ENCODE peak calls at places on chromosomes 2 and 18, in four cellular contexts. One of them, this sample, is unnamed.

GRCh38 chr2:209314641-209315040 is 109.2 kb upstream of the MAP2 start:
- DNase-seq in IMR-90: no peak
- DNase-seq in K562: no peak
- DNase-seq in GM12878: no peak
- DNase-seq in this sample: no peak

GRCh38 chr2:175690113-175690716 is 311.9 kb downstream of the LNPK start:
- DNase-seq in IMR-90: peak; percentile 78
- DNase-seq in K562: peak; percentile 60
- DNase-seq in GM12878: peak; percentile 4
- DNase-seq in this sample: peak; percentile 67

GRCh38 chr2:54755641-54756326 is 32.3 kb downstream of the EML6 start:
- DNase-seq in IMR-90: no peak
- DNase-seq in K562: no peak
- DNase-seq in GM12878: peak; percentile 23
- DNase-seq in this sample: no peak

GRCh38 chr2:237509905-237510304 is 22.9 kb downstream of the MLPH start:
- DNase-seq in IMR-90: no peak
- DNase-seq in K562: no peak
- DNase-seq in GM12878: no peak
- DNase-seq in this sample: no peak

GRCh38 chr18:43277164-43277600 is at the start of gene SYT4:
- DNase-seq in IMR-90: peak; percentile 7
- DNase-seq in K562: no peak
- DNase-seq in GM12878: no peak
- DNase-seq in this sample: peak; percentile 10

GRCh38 chr2:239517686-239518085 is 116.9 kb upstream of the HDAC4 start:
- DNase-seq in IMR-90: no peak
- DNase-seq in K562: no peak
- DNase-seq in GM12878: no peak
- DNase-seq in this sample: no peak

GRCh38 chr2:223762853-223763252 is 74.5 kb downstream of the AP1S3 start:
- DNase-seq in IMR-90: peak; percentile 52
- DNase-seq in K562: no peak
- DNase-seq in GM12878: no peak
- DNase-seq in this sample: no peak

GRCh38 chr2:28160986-28161425 is 231.7 kb upstream of the FOSL2 start:
- DNase-seq in IMR-90: peak; percentile 63
- DNase-seq in K562: no peak
- DNase-seq in GM12878: no peak
- DNase-seq in this sample: peak; percentile 29

GRCh38 chr18:39602112-39602511 is 2036.5 kb upstream of the CELF4 start:
- DNase-seq in IMR-90: no peak
- DNase-seq in K562: no peak
- DNase-seq in GM12878: no peak
- DNase-seq in this sample: no peak

GRCh38 chr2:161381581-161381980 is 34.5 kb upstream of the TBR1 start:
- DNase-seq in IMR-90: no peak
- DNase-seq in K562: no peak
- DNase-seq in GM12878: no peak
- DNase-seq in this sample: no peak

DNA sequence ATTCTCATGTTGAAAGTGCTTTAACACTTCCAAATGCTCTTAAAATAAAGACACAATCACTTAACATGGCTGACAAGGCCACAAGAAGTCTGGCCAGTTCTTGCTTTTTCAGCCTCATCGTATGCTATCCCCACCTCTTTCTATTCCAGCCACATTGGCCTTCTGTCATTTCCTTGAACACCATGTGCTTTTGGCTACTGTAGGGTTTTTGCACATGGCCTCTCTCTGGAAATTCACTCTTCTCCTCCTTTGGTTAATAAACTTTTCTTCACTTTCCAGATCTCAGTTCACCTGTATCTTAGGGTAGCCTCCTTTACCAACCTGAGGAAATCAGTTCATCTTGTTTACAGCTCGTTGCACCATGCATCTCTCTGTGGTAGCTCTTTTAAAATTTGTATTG is 450.5 kb upstream of the MEX3C start:
- DNase-seq in IMR-90: no peak
- DNase-seq in K562: no peak
- DNase-seq in GM12878: no peak
- DNase-seq in this sample: no peak
- TF ChIP-seq CEBPB in IMR-90: no peak
- TF ChIP-seq CEBPB in K562: no peak
- TF ChIP-seq CEBPB in GM12878: no peak
- TF ChIP-seq CEBPB in this sample: no peak

DNA sequence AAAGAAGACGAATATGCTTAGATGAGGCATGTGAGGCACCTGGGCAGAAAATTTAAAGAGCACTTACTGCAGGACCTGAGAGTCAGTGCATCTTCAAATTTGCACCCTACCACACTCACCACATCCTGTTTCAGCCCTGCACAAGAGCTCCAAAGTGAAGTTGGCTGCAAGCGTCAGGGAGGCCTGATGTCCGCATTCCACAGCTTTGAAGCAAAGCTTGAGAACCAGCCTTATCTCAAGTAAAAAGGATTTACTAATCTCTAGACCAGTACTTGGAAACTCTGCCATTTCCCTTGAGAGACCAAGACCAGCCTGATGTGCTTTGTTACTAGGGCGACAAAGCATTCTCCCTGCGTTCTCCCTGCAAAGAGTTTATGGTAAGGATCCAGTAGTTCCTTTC is 3.4 kb upstream of the ASNSD1 start:
- DNase-seq in IMR-90: peak; percentile 74
- DNase-seq in K562: no peak
- DNase-seq in GM12878: peak; percentile 47
- DNase-seq in this sample: no peak
- H3K4me1 ChIP-seq in IMR-90: peaks cover 4% of the 10 kb centered on the region
- H3K4me1 ChIP-seq in K562: no peaks in the 10 kb centered on the region
- H3K4me1 ChIP-seq in GM12878: peaks cover 13% of the 10 kb centered on the region
- H3K4me1 ChIP-seq in this sample: peaks cover 13% of the 10 kb centered on the region

GRCh38 chr2:183868707-183869106 is 729.6 kb upstream of the ZNF804A start:
- DNase-seq in IMR-90: no peak
- DNase-seq in K562: no peak
- DNase-seq in GM12878: no peak
- DNase-seq in this sample: no peak
- TF ChIP-seq CEBPB in IMR-90: no peak
- TF ChIP-seq CEBPB in K562: no peak
- TF ChIP-seq CEBPB in GM12878: no peak
- TF ChIP-seq CEBPB in this sample: no peak

GRCh38 chr2:118853647-118854367 is 6.4 kb upstream of the EN1 start:
- DNase-seq in IMR-90: no peak
- DNase-seq in K562: no peak
- DNase-seq in GM12878: no peak
- DNase-seq in this sample: no peak

GRCh38 chr2:118851650-118852049 is 4.2 kb upstream of the EN1 start:
- DNase-seq in IMR-90: no peak
- DNase-seq in K562: no peak
- DNase-seq in GM12878: no peak
- DNase-seq in this sample: no peak

GRCh38 chr2:118850901-118851268 is 3.4 kb upstream of the EN1 start:
- DNase-seq in IMR-90: no peak
- DNase-seq in K562: no peak
- DNase-seq in GM12878: no peak
- DNase-seq in this sample: no peak

GRCh38 chr2:118853129-118853640 is 5.7 kb upstream of the EN1 start:
- DNase-seq in IMR-90: no peak
- DNase-seq in K562: no peak
- DNase-seq in GM12878: no peak
- DNase-seq in this sample: no peak

DNA sequence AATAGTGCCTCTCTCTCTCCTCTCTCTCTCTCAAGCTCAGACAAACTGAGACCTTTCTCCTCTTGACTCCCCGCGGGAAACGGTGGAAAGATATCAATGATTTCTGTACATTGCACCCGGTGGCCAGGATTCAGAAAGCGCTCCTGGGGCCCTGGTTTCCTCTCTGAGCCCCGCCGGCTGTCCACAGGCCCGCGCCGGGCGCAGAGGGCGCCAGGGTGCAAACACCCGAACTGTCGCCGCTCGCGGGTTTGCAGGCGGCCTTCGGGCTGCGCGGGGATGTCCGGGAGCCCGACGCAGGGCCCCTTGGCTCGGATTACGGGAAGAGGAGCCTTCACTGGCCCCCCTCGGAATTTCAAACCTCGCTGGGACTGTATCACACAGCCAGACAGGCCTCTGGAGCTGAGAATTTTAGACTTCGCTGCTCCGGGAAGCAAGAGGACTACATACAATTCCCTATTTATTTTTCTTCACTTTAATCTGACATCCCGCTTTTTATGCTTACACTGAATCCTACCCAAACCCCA is 5.2 kb upstream of the EN1 start:
- DNase-seq in IMR-90: no peak
- DNase-seq in K562: no peak
- DNase-seq in GM12878: no peak
- DNase-seq in this sample: no peak
- H3K4me1 ChIP-seq in IMR-90: no peaks in the 10 kb centered on the region
- H3K4me1 ChIP-seq in K562: peaks cover 24% of the 10 kb centered on the region
- H3K4me1 ChIP-seq in GM12878: no peaks in the 10 kb centered on the region
- H3K4me1 ChIP-seq in this sample: peaks cover 4% of the 10 kb centered on the region

GRCh38 chr2:215532844-215533243 is 97.0 kb upstream of the FN1 start:
- DNase-seq in IMR-90: peak; percentile 23
- DNase-seq in K562: no peak
- DNase-seq in GM12878: no peak
- DNase-seq in this sample: no peak

GRCh38 chr2:215528555-215528954 is 92.7 kb upstream of the FN1 start:
- DNase-seq in IMR-90: peak; percentile 99
- DNase-seq in K562: no peak
- DNase-seq in GM12878: no peak
- DNase-seq in this sample: peak; percentile 62

GRCh38 chr2:215529271-215529670 is 93.4 kb upstream of the FN1 start:
- DNase-seq in IMR-90: peak; percentile 81
- DNase-seq in K562: no peak
- DNase-seq in GM12878: no peak
- DNase-seq in this sample: peak; percentile 54

GRCh38 chr2:215531284-215531683 is 95.4 kb upstream of the FN1 start:
- DNase-seq in IMR-90: peak; percentile 88
- DNase-seq in K562: no peak
- DNase-seq in GM12878: no peak
- DNase-seq in this sample: no peak

DNA sequence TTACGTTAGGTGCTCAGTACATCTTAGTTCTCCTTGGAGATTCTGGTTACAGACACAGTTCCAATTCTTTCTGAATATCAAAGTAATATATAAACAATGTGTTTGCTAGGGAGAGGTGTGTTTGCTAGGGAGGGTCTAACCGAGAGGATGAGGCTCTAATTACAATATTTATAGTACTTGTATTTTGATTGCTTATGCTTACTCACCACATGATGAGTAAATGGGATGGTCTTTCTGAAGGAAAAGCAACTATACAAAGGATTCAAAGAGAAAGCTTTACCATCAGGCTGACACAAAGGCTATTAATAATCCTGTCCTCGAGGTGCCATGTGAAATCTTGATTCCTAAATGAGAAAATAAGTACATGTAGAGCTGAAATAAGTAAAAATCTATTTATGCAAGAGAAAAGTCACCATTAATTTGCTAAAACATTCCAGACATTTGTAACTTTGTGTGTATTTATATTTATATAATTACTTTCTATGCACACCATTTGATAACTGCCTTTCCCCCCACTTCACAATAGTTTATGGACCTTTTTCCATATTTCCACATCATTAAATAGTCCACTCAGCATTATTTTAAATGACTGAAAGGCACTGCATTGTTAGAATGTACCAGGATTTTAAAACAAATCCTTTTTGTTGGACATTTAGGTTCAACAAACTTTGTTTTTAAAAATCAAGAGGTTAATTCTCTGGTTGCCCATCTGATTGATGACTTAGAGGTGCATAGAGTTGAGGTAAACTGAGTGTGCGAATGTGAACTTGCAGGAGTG is 94.5 kb upstream of the FN1 start:
- DNase-seq in IMR-90: peak; percentile 73
- DNase-seq in K562: no peak
- DNase-seq in GM12878: no peak
- DNase-seq in this sample: no peak
- TF ChIP-seq CEBPB in IMR-90: no peak
- TF ChIP-seq CEBPB in K562: no peak
- TF ChIP-seq CEBPB in GM12878: no peak
- TF ChIP-seq CEBPB in this sample: no peak

DNA sequence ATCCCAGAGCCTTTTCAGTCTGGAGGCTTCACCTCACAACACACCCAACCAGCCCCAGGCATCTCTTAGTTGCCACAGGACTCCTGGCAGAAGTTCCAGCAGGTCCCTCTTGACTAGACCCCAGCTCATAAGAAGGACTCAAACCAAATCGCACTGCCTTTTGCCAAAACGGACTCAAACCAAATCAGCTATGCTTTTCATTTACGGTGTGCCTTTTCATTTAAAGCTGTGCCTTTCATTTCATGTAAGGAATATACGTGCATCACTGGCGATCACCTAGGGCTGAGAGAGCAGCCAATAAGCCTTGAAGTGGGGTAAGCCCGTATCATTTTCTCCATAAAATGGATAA is 58.2 kb upstream of the EML4 start:
- DNase-seq in IMR-90: no peak
- DNase-seq in K562: no peak
- DNase-seq in GM12878: no peak
- DNase-seq in this sample: no peak
- H3K4me1 ChIP-seq in IMR-90: peaks cover 3% of the 10 kb centered on the region
- H3K4me1 ChIP-seq in K562: no peaks in the 10 kb centered on the region
- H3K4me1 ChIP-seq in GM12878: peaks cover 24% of the 10 kb centered on the region
- H3K4me1 ChIP-seq in this sample: peaks cover 23% of the 10 kb centered on the region

GRCh38 chr2:219441451-219442205 is 7.0 kb downstream of the SPEG start:
- DNase-seq in IMR-90: peak; percentile 54
- DNase-seq in K562: peak; percentile 97
- DNase-seq in GM12878: no peak
- DNase-seq in this sample: peak; percentile 46
- TF ChIP-seq CEBPB in IMR-90: no peak
- TF ChIP-seq CEBPB in K562: no peak
- TF ChIP-seq CEBPB in GM12878: no peak
- TF ChIP-seq CEBPB in this sample: no peak

GRCh38 chr2:160299540-160299939 is 99.5 kb upstream of the ITGB6 start:
- DNase-seq in IMR-90: peak; percentile 73
- DNase-seq in K562: no peak
- DNase-seq in GM12878: no peak
- DNase-seq in this sample: no peak
- H3K4me1 ChIP-seq in IMR-90: peaks cover 24% of the 10 kb centered on the region
- H3K4me1 ChIP-seq in K562: no peaks in the 10 kb centered on the region
- H3K4me1 ChIP-seq in GM12878: no peaks in the 10 kb centered on the region
- H3K4me1 ChIP-seq in this sample: peaks cover 11% of the 10 kb centered on the region

This sample was measured in A549.